ENCODE peak calls at places on chromosomes 5 and 9, in four cellular contexts. O is CD8-positive, alpha-beta T cell; J is IMR-90; X is tibial artery. M is an unnamed sample.
A peak's percentile ranks its signal among the peaks of the same experiment; 100 is the strongest.

GRCh38 chr9:126999315-127000068 is 84.9 kb downstream of the RALGPS1 start:
- DNase-seq in O (no peak), J (no peak), X (no peak), M (no peak)

GRCh38 chr5:141743652-141744333 is 61.8 kb upstream of the ARAP3 start:
- DNase-seq in O (no peak), J (no peak), X (no peak), M (no peak)

GRCh38 chr5:107937198-107937597 is 266.5 kb upstream of the EFNA5 start:
- DNase-seq in O (no peak), J (no peak), X (no peak), M (no peak)

GRCh38 chr5:151225475-151225874 is 1.6 kb upstream of the CCDC69 start:
- DNase-seq in O (no peak), J (no peak), X (no peak), M (no peak)

GRCh38 chr9:83538172-83538889 is at the start of gene FRMD3:
- DNase-seq in O (no peak), J (peak; percentile 16), X (peak; percentile 86), M (peak; percentile 87)

GRCh38 chr9:127927457-127928231 is 2.9 kb downstream of the PIP5KL1 start:
- DNase-seq in O (peak; percentile 61), J (no peak), X (no peak), M (no peak)

GRCh38 chr9:134942421-134943119 is 24.9 kb upstream of the FCN1 start:
- DNase-seq in O (no peak), J (no peak), X (no peak), M (peak; percentile 28)

GRCh38 chr5:181215997-181216982 is 6.8 kb upstream of the TRIM41 start:
- DNase-seq in O (no peak), J (no peak), X (no peak), M (no peak)

GRCh38 chr9:37960631-37961030 is 56.7 kb upstream of the SLC25A51 start:
- DNase-seq in O (no peak), J (no peak), X (no peak), M (no peak)

GRCh38 chr5:36305571-36306326 is 4.0 kb upstream of the RANBP3L start:
- DNase-seq in O (no peak), J (peak; percentile 38), X (peak; percentile 72), M (peak; percentile 82)

GRCh38 chr5:146622391-146622790 is 106.4 kb upstream of the GPR151 start:
- DNase-seq in O (no peak), J (no peak), X (no peak), M (no peak)

GRCh38 chr5:142869883-142870282 is 99.7 kb downstream of the ARHGAP26 start:
- DNase-seq in O (no peak), J (peak; percentile 11), X (no peak), M (no peak)

GRCh38 chr5:83026507-83026906 is 50.7 kb downstream of the TMEM167A start:
- DNase-seq in O (no peak), J (no peak), X (no peak), M (no peak)

GRCh38 chr9:126366366-126367011 is 39.9 kb downstream of the MVB12B start:
- DNase-seq in O (no peak), J (no peak), X (no peak), M (peak; percentile 42)

GRCh38 chr5:104429911-104430310 is 867.3 kb upstream of the NUDT12 start:
- DNase-seq in O (no peak), J (no peak), X (no peak), M (no peak)

GRCh38 chr5:9927521-9927997 is 297.4 kb upstream of the TAS2R1 start:
- DNase-seq in O (no peak), J (peak; percentile 48), X (no peak), M (no peak)

GRCh38 chr5:109688647-109688998 is 1.1 kb upstream of the MAN2A1 start:
- DNase-seq in O (no peak), J (peak; percentile 28), X (no peak), M (no peak)

GRCh38 chr5:157870837-157871834 is 12.2 kb upstream of the CLINT1 start:
- DNase-seq in O (no peak), J (peak; percentile 54), X (no peak), M (no peak)

GRCh38 chr9:79477955-79478751 is 93.6 kb upstream of the TLE4 start:
- DNase-seq in O (peak; percentile 7), J (peak; percentile 29), X (no peak), M (no peak)

GRCh38 chr5:14038341-14038959 is 94.0 kb upstream of the DNAH5 start:
- DNase-seq in O (no peak), J (peak; percentile 97), X (no peak), M (no peak)

GRCh38 chr9:86801246-86801645 is 146.1 kb downstream of the GAS1 start:
- DNase-seq in O (no peak), J (peak; percentile 15), X (no peak), M (no peak)

GRCh38 chr9:82490019-82490499 is 501.5 kb downstream of the SPATA31D1 start:
- DNase-seq in O (no peak), J (peak; percentile 74), X (no peak), M (no peak)

GRCh38 chr5:79793304-79793703 is 103.7 kb downstream of the CMYA5 start:
- DNase-seq in O (no peak), J (no peak), X (no peak), M (no peak)

GRCh38 chr5:175336781-175337180 is 107.2 kb downstream of the DRD1 start:
- DNase-seq in O (no peak), J (no peak), X (no peak), M (no peak)

GRCh38 chr5:68171101-68171558 is 44.4 kb upstream of the PIK3R1 start:
- DNase-seq in O (no peak), J (peak; percentile 11), X (peak; percentile 95), M (peak; percentile 87)

GRCh38 chr9:114616684-114617520 is 5.8 kb downstream of the TMEM268 start:
- DNase-seq in O (no peak), J (no peak), X (peak; percentile 79), M (peak; percentile 50)

GRCh38 chr9:16002816-16003215 is 450.0 kb downstream of the CCDC171 start:
- DNase-seq in O (no peak), J (peak; percentile 79), X (no peak), M (no peak)

GRCh38 chr9:68533678-68534077 is 7.0 kb downstream of the TMEM252 start:
- DNase-seq in O (no peak), J (peak; percentile 13), X (no peak), M (no peak)

GRCh38 chr5:132774896-132775295 is 2.1 kb downstream of the SEPTIN8 start:
- DNase-seq in O (no peak), J (no peak), X (peak; percentile 71), M (peak; percentile 71)

GRCh38 chr5:132772291-132773070 is 4.6 kb downstream of the SEPTIN8 start:
- DNase-seq in O (no peak), J (no peak), X (no peak), M (no peak)

GRCh38 chr5:132773114-132773513 is 3.9 kb downstream of the SEPTIN8 start:
- DNase-seq in O (no peak), J (no peak), X (no peak), M (no peak)

GRCh38 chr5:132774406-132774805 is 2.6 kb downstream of the SEPTIN8 start:
- DNase-seq in O (no peak), J (no peak), X (peak; percentile 64), M (no peak)

GRCh38 chr5:132773601-132774355 is 3.3 kb downstream of the SEPTIN8 start:
- DNase-seq in O (no peak), J (no peak), X (no peak), M (no peak)
- H3K27ac ChIP-seq in O (no peak overlapping the region), J (no peak overlapping the region), X (peak overlapping the region; percentile 85), M (no peak overlapping the region)

GRCh38 chr5:88885043-88885442 is 2.1 kb upstream of the MEF2C start:
- DNase-seq in O (no peak), J (no peak), X (no peak), M (no peak)
- H3K4me3 ChIP-seq in O (no peak overlapping the region), J (no peak overlapping the region), X (peak overlapping the region; percentile 60), M (peak overlapping the region; percentile 99)

GRCh38 chr9:35552837-35553236 is 52.2 kb upstream of the TESK1 start:
- DNase-seq in O (no peak), J (peak; percentile 55), X (no peak), M (no peak)
- H3K27ac ChIP-seq in O (no peak overlapping the region), J (peak overlapping the region; percentile 11), X (peak overlapping the region; percentile 77), M (no peak overlapping the region)

GRCh38 chr9:6681957-6682501 is 36.5 kb upstream of the GLDC start:
- DNase-seq in O (no peak), J (no peak), X (no peak), M (no peak)
- H3K4me3 ChIP-seq in O (peak overlapping the region; percentile 97), J (peak overlapping the region; percentile 80), X (peak overlapping the region; percentile 68), M (peak overlapping the region; percentile 43)

DNA sequence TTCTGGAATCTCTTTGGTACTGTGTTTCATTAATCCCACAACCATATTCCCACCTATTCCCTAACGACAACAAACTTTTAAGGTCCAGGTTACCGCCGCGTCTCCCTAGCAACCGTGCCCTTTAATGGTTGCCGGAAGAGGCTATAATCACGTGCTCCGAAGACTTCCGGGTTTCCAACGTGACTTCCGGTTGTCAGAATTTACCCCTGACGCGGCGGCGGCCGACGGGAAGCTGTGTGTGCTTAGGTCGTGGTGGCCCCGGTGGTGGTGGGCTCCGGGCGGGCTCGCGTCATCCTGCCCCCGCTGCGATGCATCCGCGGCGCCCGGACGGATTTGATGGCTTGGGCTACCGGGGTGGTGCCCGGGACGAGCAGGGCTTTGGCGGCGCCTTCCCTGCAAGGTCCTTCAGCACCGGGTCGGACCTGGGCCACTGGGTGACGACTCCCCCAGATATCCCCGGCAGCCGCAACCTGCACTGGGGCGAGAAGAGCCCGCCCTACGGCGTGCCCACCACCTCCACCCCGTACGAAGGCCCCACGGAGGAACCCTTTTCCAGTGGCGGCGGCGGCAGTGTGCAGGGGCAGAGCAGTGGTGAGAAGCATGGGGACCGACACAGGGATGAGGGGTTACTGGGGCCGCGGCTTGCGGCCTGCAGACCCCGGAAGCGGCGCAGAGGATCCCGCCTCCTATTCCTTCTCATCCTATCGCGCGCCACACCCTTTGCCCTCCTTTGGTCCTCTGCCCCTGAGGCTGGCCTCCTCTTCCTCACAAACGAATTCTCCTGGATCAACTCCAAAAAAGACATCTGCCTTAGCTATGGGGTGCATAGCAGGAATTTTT is at the start of gene SLC25A46:
- DNase-seq in O (peak; percentile 84), J (peak; percentile 84), X (peak; percentile 91), M (peak; percentile 94)
- H3K27ac ChIP-seq in O (peak within 1 kb of the TSS; percentile 97), J (peak within 1 kb of the TSS; percentile 78), X (peak within 1 kb of the TSS; percentile 88), M (peak within 1 kb of the TSS; percentile 89)

GRCh38 chr5:139457653-139458306 is 4.8 kb downstream of the ECSCR start:
- DNase-seq in O (no peak), J (no peak), X (no peak), M (no peak)

GRCh38 chr5:139461176-139461575 is 1.4 kb downstream of the ECSCR start:
- DNase-seq in O (no peak), J (no peak), X (no peak), M (no peak)

GRCh38 chr5:139460457-139460856 is 2.1 kb downstream of the ECSCR start:
- DNase-seq in O (no peak), J (no peak), X (no peak), M (no peak)

GRCh38 chr5:139458580-139459407 is 3.7 kb downstream of the ECSCR start:
- DNase-seq in O (peak; percentile 68), J (peak; percentile 88), X (no peak), M (peak; percentile 48)

GRCh38 chr5:139459451-139459934 is 3.0 kb downstream of the ECSCR start:
- DNase-seq in O (no peak), J (no peak), X (no peak), M (peak; percentile 77)
- H3K4me3 ChIP-seq in O (no peak overlapping the region), J (no peak overlapping the region), X (no peak overlapping the region), M (no peak overlapping the region)

M was measured in right cardiac atrium.